ENCODE peak calls at places on chromosomes 11 and 22, in nine cellular contexts. N is neural progenitor cell, J is transverse colon, K is keratinocyte, M is uterus, I is IMR-90, C is left lung, O is mesenchymal stem cell, Z is pancreas. T is an unnamed sample.

GRCh38 chr11:109018639-109019038 is 353.8 kb downstream of the DDX10 start:
- DNase-seq in M (no peak), O (no peak), K (no peak), I (no peak), J (no peak), N (no peak), C (no peak), Z (no peak), T (no peak)

GRCh38 chr11:110432713-110433392 is 3.1 kb downstream of the FDX1 start:
- DNase-seq in M (no peak), N (peak; percentile 2), C (no peak), K (no peak), Z (no peak), J (no peak), I (peak; percentile 60), O (peak; percentile 30), T (no peak)

GRCh38 chr11:111745719-111746504 is 20.3 kb downstream of the PPP2R1B start:
- DNase-seq in I (peak; percentile 75), K (no peak), C (no peak), O (peak; percentile 78), Z (no peak), J (no peak), N (no peak), M (no peak), T (no peak)

GRCh38 chr11:24226606-24227005 is 270.2 kb upstream of the LUZP2 start:
- DNase-seq in C (no peak), O (no peak), Z (no peak), J (no peak), I (no peak), M (no peak), N (no peak), K (no peak), T (no peak)

GRCh38 chr11:86176165-86176884 is 68.2 kb upstream of the EED start:
- DNase-seq in C (no peak), N (no peak), O (no peak), M (no peak), Z (no peak), K (no peak), J (no peak), I (peak; percentile 52), T (no peak)

GRCh38 chr11:61425367-61426131 is 4.2 kb downstream of the CPSF7 start:
- DNase-seq in C (no peak), I (no peak), J (no peak), M (no peak), K (no peak), N (no peak), O (no peak), Z (no peak), T (no peak)

GRCh38 chr11:86869966-86870570 is 69.7 kb downstream of the PRSS23 start:
- DNase-seq in K (no peak), Z (peak; percentile 42), C (no peak), I (peak; percentile 63), M (peak; percentile 66), N (peak; percentile 79), O (peak; percentile 67), J (peak; percentile 44), T (no peak)

GRCh38 chr22:46172522-46172921 is 22.2 kb downstream of the PPARA start:
- DNase-seq in K (no peak), N (no peak), C (no peak), Z (peak; percentile 29), J (no peak), O (no peak), I (no peak), M (no peak), T (no peak)

DNA sequence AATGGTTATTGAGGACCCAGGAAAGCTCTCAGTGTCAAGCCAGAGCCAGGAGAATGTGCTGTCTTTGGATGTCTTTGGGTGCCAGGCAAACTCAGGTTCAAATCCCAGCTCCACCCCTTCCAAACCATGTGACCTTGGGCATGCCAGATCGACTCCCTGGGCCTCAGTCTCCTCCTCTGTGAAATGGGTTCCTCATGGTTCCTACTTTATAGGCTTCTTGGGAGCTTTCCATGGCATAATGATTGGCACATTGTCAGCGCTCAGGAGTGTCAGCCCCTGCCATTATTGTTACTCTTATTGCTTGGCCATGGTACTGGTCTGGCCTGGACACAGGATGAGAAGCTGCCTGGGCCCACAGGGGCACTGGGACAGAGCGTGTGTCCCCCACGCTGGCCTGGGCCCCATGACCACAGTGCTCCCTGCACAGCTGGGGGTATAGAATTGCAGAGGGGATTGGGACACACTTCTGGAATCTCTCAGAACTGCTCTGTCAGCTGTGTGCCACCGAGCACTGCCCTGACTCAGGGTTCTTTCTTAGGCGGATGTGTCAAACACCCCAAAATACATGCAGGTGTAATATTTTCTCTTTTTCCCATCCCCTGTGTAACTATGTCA is 37.6 kb upstream of the CRYBB3 start:
- DNase-seq in I (no peak), K (no peak), Z (no peak), C (no peak), M (no peak), O (no peak), N (no peak), J (no peak), T (no peak)
- H3K36me3 ChIP-seq in I (no peaks in the 10 kb centered on the region), K (peaks cover 1% of the 10 kb centered on the region), Z (no peaks in the 10 kb centered on the region), C (no peaks in the 10 kb centered on the region), M (no peaks in the 10 kb centered on the region), O (no peaks in the 10 kb centered on the region), N (no peaks in the 10 kb centered on the region), J (no peaks in the 10 kb centered on the region), T (no peaks in the 10 kb centered on the region)

GRCh38 chr11:44602810-44603410 is 37.4 kb downstream of the CD82 start:
- DNase-seq in C (no peak), I (no peak), N (no peak), M (no peak), J (no peak), O (no peak), K (no peak), Z (no peak), T (no peak)

GRCh38 chr11:44598831-44599230 is 33.4 kb downstream of the CD82 start:
- DNase-seq in M (no peak), I (no peak), K (no peak), Z (no peak), C (no peak), O (no peak), J (no peak), N (no peak), T (no peak)

GRCh38 chr11:44601471-44602370 is 36.3 kb downstream of the CD82 start:
- DNase-seq in I (no peak), O (no peak), M (no peak), J (peak; percentile 62), Z (no peak), K (no peak), C (no peak), N (no peak), T (no peak)

GRCh38 chr11:44600739-44601416 is 35.4 kb downstream of the CD82 start:
- DNase-seq in C (no peak), J (no peak), N (no peak), Z (no peak), K (no peak), I (peak; percentile 20), M (no peak), O (no peak), T (no peak)

DNA sequence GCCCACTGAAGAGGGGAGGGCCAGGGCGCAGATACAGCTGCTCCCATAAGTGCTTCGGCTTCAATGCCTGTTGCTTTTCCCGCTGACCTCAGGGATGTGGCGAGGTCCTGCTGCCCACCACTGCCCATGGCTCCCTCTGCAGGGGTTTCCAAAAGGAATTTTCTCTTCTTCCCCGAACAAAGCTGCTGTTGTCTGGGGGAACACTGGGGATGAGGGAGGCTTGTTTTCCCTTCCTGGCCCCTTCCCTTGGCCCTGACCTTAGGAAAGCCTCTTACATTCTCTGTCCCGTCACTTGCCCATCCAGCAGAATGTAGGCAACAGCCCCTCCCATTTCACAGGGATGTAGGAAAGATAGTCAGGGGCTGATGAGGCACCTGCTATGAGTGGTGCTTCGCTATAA is 34.8 kb downstream of the CD82 start:
- DNase-seq in O (no peak), Z (no peak), I (no peak), C (no peak), M (no peak), J (no peak), N (no peak), K (no peak), T (no peak)
- H3K27ac ChIP-seq in O (no peak overlapping the region), Z (no peak overlapping the region), I (no peak overlapping the region), C (no peak overlapping the region), M (no peak overlapping the region), J (no peak overlapping the region), N (no peak overlapping the region), K (no peak overlapping the region), T (peak overlapping the region; percentile 43)

GRCh38 chr22:17732251-17732854 is 41.9 kb downstream of the BID start:
- DNase-seq in J (no peak), Z (no peak), N (no peak), O (no peak), M (no peak), K (no peak), I (no peak), C (no peak), T (no peak)

GRCh38 chr22:17728786-17729185 is 45.5 kb downstream of the BID start:
- DNase-seq in K (no peak), C (no peak), I (no peak), J (no peak), Z (no peak), N (no peak), M (no peak), O (no peak), T (no peak)

GRCh38 chr22:17734197-17734596 is 40.1 kb downstream of the BID start:
- DNase-seq in J (no peak), M (no peak), N (no peak), I (peak; percentile 87), O (peak; percentile 61), C (no peak), Z (no peak), K (no peak), T (no peak)

GRCh38 chr22:17729561-17729960 is 44.7 kb downstream of the BID start:
- DNase-seq in I (no peak), J (no peak), Z (no peak), K (no peak), N (no peak), O (no peak), M (no peak), C (no peak), T (no peak)

DNA sequence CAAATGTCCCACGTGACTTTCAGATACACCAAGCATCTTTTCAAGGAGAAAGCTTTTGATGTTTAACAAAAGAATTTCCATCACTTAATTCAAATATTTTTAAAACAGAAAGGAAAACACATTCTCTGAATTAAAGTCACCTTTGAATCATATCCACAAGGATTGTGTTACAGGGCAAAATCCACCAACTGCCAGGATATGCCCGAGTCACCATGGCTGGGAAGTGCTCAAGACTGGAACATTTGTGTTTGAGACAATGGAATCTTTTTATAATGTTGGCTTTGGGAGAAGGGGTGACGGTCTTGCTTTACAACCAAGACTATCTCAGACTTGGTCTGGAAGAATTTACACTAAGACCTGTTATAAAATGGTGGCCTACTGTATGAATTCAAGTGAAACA is 40.8 kb downstream of the BID start:
- DNase-seq in K (no peak), J (no peak), Z (no peak), N (no peak), M (no peak), I (peak; percentile 64), O (no peak), C (no peak), T (no peak)
- H3K36me3 ChIP-seq in K (peaks cover 31% of the 10 kb centered on the region), J (peaks cover 7% of the 10 kb centered on the region), Z (peaks cover 9% of the 10 kb centered on the region), N (no peaks in the 10 kb centered on the region), M (no peaks in the 10 kb centered on the region), I (peaks cover 48% of the 10 kb centered on the region), O (peaks cover 83% of the 10 kb centered on the region), C (peaks cover 97% of the 10 kb centered on the region), T (peaks cover 89% of the 10 kb centered on the region)

DNA sequence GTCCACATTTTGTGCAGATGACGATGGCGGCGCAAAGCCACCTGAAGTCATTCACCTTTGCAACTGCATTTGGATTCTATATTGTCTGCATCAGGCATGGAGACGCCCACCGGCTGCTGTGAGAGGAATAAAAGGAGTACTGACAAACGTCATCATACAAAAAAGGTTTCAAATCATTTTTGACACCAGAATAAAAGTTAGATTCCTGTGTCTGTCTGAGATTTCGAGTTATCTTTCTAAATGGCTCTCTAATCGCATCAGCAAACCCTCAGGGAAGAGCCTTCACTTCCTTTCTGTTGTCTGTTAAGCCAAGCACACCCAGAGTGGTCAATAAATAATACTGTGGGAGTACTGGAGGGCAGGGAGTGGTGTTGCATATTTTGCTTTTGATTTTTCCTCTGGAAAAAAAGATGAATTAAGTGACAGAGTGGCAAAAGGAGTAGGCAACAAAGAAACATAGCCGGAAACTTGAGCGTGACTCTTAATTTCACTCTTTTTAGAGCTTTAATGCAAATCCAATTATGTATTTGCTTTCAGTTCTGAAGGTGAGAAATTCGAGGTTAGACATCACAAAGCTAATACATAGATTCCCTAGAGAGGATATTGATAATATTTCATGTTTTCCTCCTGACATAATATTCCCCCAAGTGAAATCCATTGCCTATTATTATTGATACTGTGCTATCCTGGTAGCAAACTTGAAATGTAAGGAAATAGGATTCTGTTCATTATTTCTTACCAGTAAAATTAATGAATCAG is 150.8 kb upstream of the MTMR2 start:
- DNase-seq in O (no peak), J (no peak), M (no peak), K (no peak), C (peak; percentile 53), N (no peak), Z (no peak), I (no peak), T (no peak)
- H3K27ac ChIP-seq in O (peak overlapping the region; percentile 18), J (no peak overlapping the region), M (no peak overlapping the region), K (no peak overlapping the region), C (no peak overlapping the region), N (no peak overlapping the region), Z (no peak overlapping the region), I (no peak overlapping the region), T (no peak overlapping the region)

T was measured in lower lobe of right lung.